ENCODE peak calls at places on chromosomes 11 and 22, in ten cellular contexts. W, O, H, L, G, P, M, S, D and I are unnamed samples.

GRCh38 chr11:113817162-113817561 is 37.6 kb downstream of the CLDN25 start:
- DNase-seq in W (no peak), O (no peak), H (no peak), L (no peak), G (no peak), P (no peak), M (no peak), S (no peak), D (no peak), I (no peak)

GRCh38 chr11:29129850-29130249 is 887.0 kb downstream of the KCNA4 start:
- DNase-seq in W (no peak), O (no peak), H (no peak), L (peak), G (no peak), P (peak), M (no peak), S (no peak), D (no peak), I (no peak)

GRCh38 chr11:86067230-86068137 is 1.4 kb downstream of the PICALM start:
- DNase-seq in W (no peak), O (no peak), H (no peak), L (no peak), G (no peak), P (peak), M (no peak), S (peak), D (peak), I (peak)

GRCh38 chr11:28615542-28615941 is 507.4 kb downstream of the METTL15 start:
- DNase-seq in W (no peak), O (no peak), H (no peak), L (peak), G (no peak), P (no peak), M (no peak), S (no peak), D (no peak), I (no peak)

GRCh38 chr11:615453-616319 is at the start of gene IRF7:
- DNase-seq in W (peak), O (peak), H (peak), L (peak), G (peak), P (peak), M (peak), S (peak), D (peak), I (peak)

GRCh38 chr11:78941226-78941851 is 366.7 kb upstream of the NARS2 start:
- DNase-seq in W (peak), O (no peak), H (peak), L (no peak), G (no peak), P (no peak), M (no peak), S (no peak), D (no peak), I (no peak)

GRCh38 chr11:95698939-95699562 is 90.5 kb downstream of the FAM76B start:
- DNase-seq in W (no peak), O (peak), H (no peak), L (no peak), G (no peak), P (no peak), M (no peak), S (no peak), D (peak), I (no peak)

GRCh38 chr11:45180158-45180887 is 33.9 kb downstream of the PRDM11 start:
- DNase-seq in W (peak), O (peak), H (peak), L (no peak), G (no peak), P (peak), M (no peak), S (peak), D (no peak), I (peak)

GRCh38 chr22:34841321-34841901 is 224.5 kb upstream of the ISX start:
- DNase-seq in W (no peak), O (no peak), H (peak), L (no peak), G (no peak), P (no peak), M (no peak), S (no peak), D (no peak), I (no peak)

GRCh38 chr22:39236321-39237275 is 8.2 kb downstream of the PDGFB start:
- DNase-seq in W (peak), O (peak), H (no peak), L (no peak), G (peak), P (no peak), M (peak), S (no peak), D (no peak), I (peak)